ENCODE peak calls at places on chromosomes 16 and 17, in six cellular contexts. B is A549, S is cardiac muscle cell, M is H9, Q is body of pancreas, Y is neuronal stem cell. T is an unnamed sample. For H3K4me1, the result is how much of the 10 kb centered on the place peaks cover.

GRCh38 chr16:58655215-58655596 is 25.6 kb upstream of the CNOT1 start:
- DNase-seq in M (no peak), B (no peak), Q (peak), Y (no peak), S (no peak), T (no peak)

GRCh38 chr16:13122074-13122473 is 220.7 kb downstream of the SHISA9 start:
- DNase-seq in M (no peak), Q (no peak), S (no peak), B (no peak), Y (no peak), T (no peak)

GRCh38 chr17:33200587-33200986 is 92.5 kb downstream of the ASIC2 start:
- DNase-seq in Y (no peak), B (peak), S (no peak), Q (no peak), M (peak), T (no peak)

GRCh38 chr16:3182608-3183444 is 5.2 kb upstream of the OR1F1 start:
- DNase-seq in B (peak), M (peak), S (peak), Y (no peak), Q (peak), T (peak)

GRCh38 chr16:48537909-48538745 is 71.9 kb downstream of the N4BP1 start:
- DNase-seq in Y (no peak), Q (no peak), S (no peak), B (no peak), M (no peak), T (no peak)

GRCh38 chr17:76686538-76687277 is 24.1 kb downstream of the MXRA7 start:
- DNase-seq in B (no peak), Y (no peak), Q (no peak), M (no peak), S (no peak), T (no peak)

GRCh38 chr16:89051521-89052166 is 42.0 kb upstream of the ACSF3 start:
- DNase-seq in S (no peak), Y (no peak), Q (no peak), M (no peak), B (no peak), T (no peak)

GRCh38 chr16:81437860-81438259 is 6.7 kb upstream of the CMIP start:
- DNase-seq in Q (peak), B (no peak), S (no peak), M (no peak), Y (no peak), T (no peak)

GRCh38 chr16:25343976-25344375 is 86.3 kb upstream of the ZKSCAN2 start:
- DNase-seq in B (no peak), S (no peak), Q (no peak), M (no peak), Y (no peak), T (no peak)

GRCh38 chr17:72683506-72684404 is 408.7 kb downstream of the SLC39A11 start:
- DNase-seq in Q (peak), Y (no peak), B (peak), S (peak), M (no peak), T (no peak)

GRCh38 chr16:76800196-76800595 is 390.8 kb upstream of the MON1B start:
- DNase-seq in B (no peak), M (no peak), S (no peak), Y (no peak), Q (no peak), T (no peak)

GRCh38 chr16:59510008-59510424 is 775.9 kb upstream of the GOT2 start:
- DNase-seq in Y (no peak), Q (no peak), B (peak), S (no peak), M (no peak), T (no peak)

GRCh38 chr17:16446338-16446983 is 31.1 kb downstream of the TRPV2 start:
- DNase-seq in M (peak), S (no peak), B (peak), Y (no peak), Q (no peak), T (peak)

GRCh38 chr17:1977583-1978395 is 47.3 kb downstream of the RTN4RL1 start:
- DNase-seq in Q (no peak), B (no peak), S (peak), Y (no peak), M (peak), T (no peak)

GRCh38 chr17:26818736-26819135 is 475.2 kb upstream of the WSB1 start:
- DNase-seq in Y (peak), B (peak), S (no peak), Q (no peak), M (no peak), T (no peak)

GRCh38 chr16:68538880-68539701 is at the start of gene ZFP90:
- DNase-seq in Y (peak), Q (peak), S (peak), B (peak), M (peak), T (peak)

GRCh38 chr16:14436410-14436955 is 193.6 kb downstream of the PARN start:
- DNase-seq in B (no peak), M (no peak), S (peak), Q (no peak), Y (no peak), T (no peak)

DNA sequence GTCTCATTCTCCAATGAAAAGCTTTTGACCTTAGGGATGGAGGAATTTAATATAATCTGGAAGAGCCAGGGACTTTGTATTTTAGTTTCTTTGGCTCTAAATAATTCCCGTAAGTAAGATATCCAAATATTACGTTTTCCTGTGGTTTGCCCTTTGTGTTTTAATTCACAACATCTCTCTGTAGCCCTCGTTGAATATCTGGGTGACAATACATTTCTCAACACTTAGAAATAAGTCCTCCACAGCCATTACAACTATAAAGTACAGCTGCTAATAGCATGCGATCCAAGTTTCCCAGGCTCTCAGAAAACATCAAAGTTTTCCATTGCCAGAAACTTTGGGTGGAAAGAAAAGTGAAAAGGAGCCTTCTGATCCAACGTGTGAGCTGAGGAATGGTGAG is 258.1 kb downstream of the PMP22 start:
- DNase-seq in M (no peak), Q (no peak), S (no peak), B (no peak), Y (no peak), T (no peak)
- H3K4me1 ChIP-seq in M (under half), Q (under half), S (under half), B (under half), Y (under half), T (under half)

GRCh38 chr17:47652570-47652969 is 2.9 kb downstream of the KPNB1 start:
- DNase-seq in B (no peak), M (no peak), Y (no peak), S (no peak), Q (no peak), T (no peak)
- H3K4me1 ChIP-seq in B (under half), M (under half), Y (under half), S (under half), Q (under half), T (under half)

GRCh38 chr17:78174870-78175642 is 6.7 kb downstream of the SYNGR2 start:
- DNase-seq in S (no peak), Q (peak), M (peak), Y (no peak), B (no peak), T (no peak)
- H3K4me1 ChIP-seq in S (under half), Q (half or more), M (under half), Y (under half), B (under half), T (under half)

GRCh38 chr17:29170682-29171081 is 9.5 kb downstream of the MYO18A start:
- DNase-seq in S (no peak), Y (no peak), B (no peak), Q (no peak), M (no peak), T (no peak)

GRCh38 chr17:29169806-29170591 is 10.2 kb downstream of the MYO18A start:
- DNase-seq in B (no peak), M (no peak), S (no peak), Q (no peak), Y (no peak), T (no peak)

GRCh38 chr17:29175349-29175748 is 4.8 kb downstream of the MYO18A start:
- DNase-seq in M (no peak), Y (no peak), Q (no peak), B (no peak), S (no peak), T (no peak)

GRCh38 chr17:29176500-29177351 is 3.5 kb downstream of the MYO18A start:
- DNase-seq in Q (peak), M (peak), Y (peak), S (peak), B (peak), T (peak)

DNA sequence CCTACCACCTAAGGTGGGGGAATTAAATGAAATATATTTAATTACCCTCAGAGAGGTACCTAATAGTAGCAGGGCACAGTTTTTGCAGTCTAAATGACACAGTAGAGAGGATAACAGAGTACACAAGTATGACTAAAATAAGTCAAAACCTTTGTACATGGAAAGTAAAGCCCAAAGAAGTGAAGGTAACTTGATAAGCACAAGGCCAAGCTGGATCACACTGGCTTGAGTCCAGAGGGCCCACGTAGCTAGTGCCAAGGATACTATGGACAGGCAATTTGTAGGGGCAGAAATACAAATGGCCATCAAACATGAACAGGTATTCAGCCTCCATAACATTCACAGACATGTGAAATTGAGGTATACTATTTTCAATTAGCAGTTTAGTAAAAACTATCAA is 7.6 kb downstream of the MYO18A start:
- DNase-seq in Y (no peak), Q (peak), B (no peak), S (no peak), M (no peak), T (no peak)
- H3K4me1 ChIP-seq in Y (under half), Q (under half), B (under half), S (under half), M (under half), T (under half)

GRCh38 chr16:54585094-54585493 is 298.5 kb upstream of the IRX3 start:
- DNase-seq in Y (no peak), B (no peak), Q (no peak), M (no peak), S (no peak), T (no peak)

GRCh38 chr16:54585966-54586365 is 299.4 kb upstream of the IRX3 start:
- DNase-seq in B (no peak), M (no peak), Q (no peak), S (no peak), Y (no peak), T (no peak)

GRCh38 chr16:54584121-54584520 is 297.5 kb upstream of the IRX3 start:
- DNase-seq in M (no peak), Q (no peak), S (no peak), B (no peak), Y (no peak), T (no peak)

GRCh38 chr16:54586474-54587175 is 300.0 kb upstream of the IRX3 start:
- DNase-seq in M (no peak), Q (no peak), Y (no peak), S (no peak), B (no peak), T (no peak)

GRCh38 chr16:54582631-54583250 is 296.2 kb upstream of the IRX3 start:
- DNase-seq in Q (no peak), S (no peak), Y (peak), B (no peak), M (no peak), T (no peak)
- H3K4me1 ChIP-seq in Q (under half), S (under half), Y (under half), B (under half), M (under half), T (under half)

DNA sequence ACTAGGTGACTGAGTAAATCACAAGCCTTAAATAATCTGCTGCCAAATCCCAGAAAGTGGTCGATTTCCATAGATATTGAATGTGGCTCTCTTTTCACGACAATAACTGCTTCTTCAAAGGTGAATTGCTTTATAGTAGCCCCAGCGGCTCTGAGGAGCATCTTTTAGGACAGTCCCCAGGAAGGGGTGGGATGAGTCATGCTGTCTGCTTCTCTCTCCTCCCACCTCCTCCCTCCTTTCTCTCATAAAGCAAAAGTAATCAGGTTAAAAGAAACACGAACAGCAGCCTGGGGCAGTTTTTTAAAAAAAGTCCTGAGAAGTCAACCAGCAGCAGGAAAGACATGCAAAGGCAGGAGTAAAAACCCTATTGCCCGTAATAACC is 1.8 kb downstream of the KIAA0513 start:
- DNase-seq in B (no peak), Q (peak), M (no peak), S (no peak), Y (no peak), T (peak)
- H3K4me1 ChIP-seq in B (under half), Q (under half), M (under half), S (under half), Y (under half), T (under half)

GRCh38 chr16:11053916-11054460 is 109.6 kb downstream of the CLEC16A start:
- DNase-seq in B (no peak), Y (no peak), S (no peak), Q (no peak), M (no peak), T (no peak)
- H3K4me1 ChIP-seq in B (under half), Y (under half), S (under half), Q (under half), M (under half), T (under half)

GRCh38 chr17:6458416-6458950 is 14.2 kb downstream of the PIMREG start:
- DNase-seq in S (no peak), Y (no peak), Q (no peak), M (no peak), B (no peak), T (no peak)
- H3K4me1 ChIP-seq in S (under half), Y (under half), Q (under half), M (under half), B (under half), T (under half)

DNA sequence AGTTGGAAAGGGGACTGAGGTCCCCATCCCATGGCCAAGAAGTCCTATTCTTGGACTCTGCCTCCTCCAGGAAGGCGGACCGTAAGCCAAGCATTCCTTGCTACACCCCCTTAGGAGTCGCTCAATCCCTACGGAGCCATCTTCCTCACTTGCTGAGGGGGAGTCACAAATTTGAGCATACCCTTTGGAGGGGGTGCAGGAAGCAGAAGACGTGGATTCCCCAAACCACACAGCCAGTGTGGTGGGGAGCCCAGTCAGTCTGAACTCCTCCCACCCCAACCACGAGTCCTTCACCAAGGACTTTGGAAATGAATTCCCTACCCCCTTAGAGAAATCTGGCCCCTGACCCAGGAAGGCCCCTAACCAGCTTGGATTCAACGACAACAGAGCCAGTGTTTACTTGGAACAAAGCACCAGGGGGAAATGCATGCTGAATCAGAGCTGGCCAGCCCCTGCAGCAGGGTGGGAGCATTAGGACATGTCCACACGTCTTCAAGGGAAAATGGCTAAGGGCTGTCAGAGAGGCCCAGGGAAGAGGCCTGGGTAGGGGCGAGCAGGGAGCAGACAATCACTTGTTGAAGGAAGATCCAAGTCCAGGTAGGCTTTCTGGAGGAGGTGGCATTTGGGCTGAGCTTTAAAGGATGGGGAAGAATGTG is 5.5 kb upstream of the TMEM92 start:
- DNase-seq in S (no peak), M (peak), B (no peak), Q (no peak), Y (no peak), T (no peak)
- H3K4me1 ChIP-seq in S (under half), M (under half), B (under half), Q (under half), Y (under half), T (under half)

GRCh38 chr17:7479139-7479388 is 367 bp downstream of the ZBTB4 start:
- DNase-seq in Y (no peak), B (no peak), M (no peak), Q (no peak), S (no peak), T (no peak)

GRCh38 chr17:7479389-7480192 is at the start of gene ZBTB4:
- DNase-seq in M (peak), Q (peak), S (peak), Y (peak), B (peak), T (peak)

GRCh38 chr17:7477392-7478275 is 1.8 kb downstream of the ZBTB4 start:
- DNase-seq in M (no peak), S (peak), Q (peak), Y (no peak), B (peak), T (peak)

GRCh38 chr17:7476951-7477350 is 2.5 kb downstream of the ZBTB4 start:
- DNase-seq in M (no peak), Y (no peak), B (no peak), Q (no peak), S (no peak), T (no peak)

DNA sequence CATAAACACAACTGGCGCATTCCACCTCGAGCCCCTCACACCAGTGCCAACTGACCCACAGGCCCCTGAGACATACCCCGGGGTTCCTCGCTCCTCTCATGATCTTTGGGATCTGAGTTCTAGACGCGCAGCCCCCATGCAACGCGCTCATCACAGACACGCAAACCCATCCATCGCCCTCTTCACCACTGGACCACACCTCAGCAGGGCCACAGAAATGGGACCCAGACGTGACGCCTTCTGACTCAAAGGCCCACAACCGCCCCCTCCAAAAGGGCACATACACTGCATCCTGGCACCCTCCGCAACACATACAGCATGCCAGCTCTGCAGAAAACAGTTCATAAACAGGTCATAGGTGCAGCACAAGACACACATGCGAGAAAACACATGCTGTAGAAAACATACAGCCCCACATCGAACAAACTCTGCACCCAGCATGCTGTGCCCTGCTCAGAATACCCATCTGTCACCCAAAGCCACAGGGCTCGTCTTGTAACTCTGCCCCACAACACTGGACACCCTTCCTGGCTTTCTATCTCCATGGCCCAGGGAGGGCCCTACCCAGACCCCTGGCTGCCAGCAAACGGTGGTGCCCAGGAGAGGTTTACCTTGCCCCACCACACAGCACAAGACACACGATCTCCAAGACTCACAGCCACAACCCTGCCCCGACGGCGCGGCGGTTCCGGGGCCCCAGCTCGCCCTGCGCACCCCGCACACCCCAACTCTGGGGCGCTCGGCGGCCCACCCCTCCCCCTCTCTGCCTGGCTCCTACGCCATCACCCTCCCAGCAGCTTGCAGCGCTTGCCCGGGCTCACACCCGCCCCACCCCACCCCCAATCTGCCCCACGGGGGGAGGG is 924 bp downstream of the ZBTB4 start:
- DNase-seq in Q (peak), S (peak), B (peak), Y (peak), M (no peak), T (peak)
- H3K4me1 ChIP-seq in Q (half or more), S (under half), B (under half), Y (under half), M (under half), T (under half)

T was measured in HAP-1.